ENCODE peak calls at places on chromosomes 16 and 17, in seven cellular contexts. One of them, this sample, is unnamed.

GRCh38 chr16:48906076-48906475 is 296.1 kb upstream of the N4BP1 start:
- DNase-seq in cardiac muscle cell: no peak
- DNase-seq in OCI-LY7: no peak
- DNase-seq in IMR-90: no peak
- DNase-seq in CD8-positive, alpha-beta memory T cell: no peak
- DNase-seq in H1: no peak
- DNase-seq in A673: no peak
- DNase-seq in this sample: peak; percentile 19

GRCh38 chr16:89117239-89117974 is 23.8 kb downstream of the ACSF3 start:
- DNase-seq in H1: no peak
- DNase-seq in CD8-positive, alpha-beta memory T cell: no peak
- DNase-seq in IMR-90: no peak
- DNase-seq in cardiac muscle cell: no peak
- DNase-seq in A673: no peak
- DNase-seq in OCI-LY7: no peak
- DNase-seq in this sample: no peak

GRCh38 chr17:79026345-79027273 is 2.6 kb downstream of the C1QTNF1 start:
- DNase-seq in OCI-LY7: no peak
- DNase-seq in CD8-positive, alpha-beta memory T cell: no peak
- DNase-seq in H1: no peak
- DNase-seq in cardiac muscle cell: peak; percentile 85
- DNase-seq in IMR-90: peak; percentile 68
- DNase-seq in A673: peak; percentile 71
- DNase-seq in this sample: no peak

GRCh38 chr16:88548131-88548874 is 21.9 kb upstream of the ZC3H18 start:
- DNase-seq in A673: no peak
- DNase-seq in OCI-LY7: no peak
- DNase-seq in CD8-positive, alpha-beta memory T cell: no peak
- DNase-seq in cardiac muscle cell: no peak
- DNase-seq in H1: no peak
- DNase-seq in IMR-90: no peak
- DNase-seq in this sample: no peak

GRCh38 chr17:66459811-66460270 is 157.4 kb downstream of the PRKCA start:
- DNase-seq in IMR-90: peak; percentile 99
- DNase-seq in H1: no peak
- DNase-seq in OCI-LY7: no peak
- DNase-seq in A673: peak; percentile 56
- DNase-seq in CD8-positive, alpha-beta memory T cell: no peak
- DNase-seq in cardiac muscle cell: peak; percentile 99
- DNase-seq in this sample: no peak

GRCh38 chr17:17180141-17180603 is 26.0 kb downstream of the PLD6 start:
- DNase-seq in OCI-LY7: no peak
- DNase-seq in cardiac muscle cell: no peak
- DNase-seq in IMR-90: no peak
- DNase-seq in A673: no peak
- DNase-seq in CD8-positive, alpha-beta memory T cell: no peak
- DNase-seq in H1: no peak
- DNase-seq in this sample: no peak

GRCh38 chr16:66493490-66494401 is 56.2 kb downstream of the TK2 start:
- DNase-seq in H1: no peak
- DNase-seq in A673: no peak
- DNase-seq in cardiac muscle cell: no peak
- DNase-seq in IMR-90: no peak
- DNase-seq in CD8-positive, alpha-beta memory T cell: no peak
- DNase-seq in OCI-LY7: no peak
- DNase-seq in this sample: no peak

GRCh38 chr16:82990155-82990554 is 363.4 kb downstream of the CDH13 start:
- DNase-seq in H1: no peak
- DNase-seq in cardiac muscle cell: peak; percentile 32
- DNase-seq in A673: no peak
- DNase-seq in IMR-90: peak; percentile 83
- DNase-seq in CD8-positive, alpha-beta memory T cell: no peak
- DNase-seq in OCI-LY7: no peak
- DNase-seq in this sample: no peak

GRCh38 chr16:48632137-48632774 is 22.3 kb upstream of the N4BP1 start:
- DNase-seq in OCI-LY7: no peak
- DNase-seq in H1: no peak
- DNase-seq in IMR-90: no peak
- DNase-seq in CD8-positive, alpha-beta memory T cell: no peak
- DNase-seq in A673: no peak
- DNase-seq in cardiac muscle cell: no peak
- DNase-seq in this sample: no peak

GRCh38 chr17:38922538-38923291 is 2.7 kb upstream of the LASP1NB start:
- DNase-seq in CD8-positive, alpha-beta memory T cell: no peak
- DNase-seq in OCI-LY7: no peak
- DNase-seq in H1: no peak
- DNase-seq in A673: peak; percentile 64
- DNase-seq in IMR-90: peak; percentile 69
- DNase-seq in cardiac muscle cell: peak; percentile 90
- DNase-seq in this sample: no peak

GRCh38 chr16:66523861-66524354 is 26.0 kb downstream of the TK2 start:
- DNase-seq in CD8-positive, alpha-beta memory T cell: peak; percentile 21
- DNase-seq in cardiac muscle cell: peak; percentile 55
- DNase-seq in IMR-90: no peak
- DNase-seq in A673: no peak
- DNase-seq in H1: no peak
- DNase-seq in OCI-LY7: peak; percentile 88
- DNase-seq in this sample: no peak

GRCh38 chr17:75077490-75078096 is 10.2 kb upstream of the SLC16A5 start:
- DNase-seq in H1: no peak
- DNase-seq in CD8-positive, alpha-beta memory T cell: no peak
- DNase-seq in cardiac muscle cell: peak; percentile 48
- DNase-seq in A673: no peak
- DNase-seq in IMR-90: no peak
- DNase-seq in OCI-LY7: peak; percentile 56
- DNase-seq in this sample: no peak

GRCh38 chr16:46896314-46896968 is 12.3 kb downstream of the GPT2 start:
- DNase-seq in OCI-LY7: no peak
- DNase-seq in IMR-90: peak; percentile 29
- DNase-seq in H1: no peak
- DNase-seq in CD8-positive, alpha-beta memory T cell: no peak
- DNase-seq in cardiac muscle cell: peak; percentile 63
- DNase-seq in A673: no peak
- DNase-seq in this sample: no peak

GRCh38 chr16:87847785-87848675 is 21.3 kb downstream of the SLC7A5 start:
- DNase-seq in cardiac muscle cell: peak; percentile 31
- DNase-seq in A673: no peak
- DNase-seq in H1: no peak
- DNase-seq in CD8-positive, alpha-beta memory T cell: no peak
- DNase-seq in IMR-90: no peak
- DNase-seq in OCI-LY7: no peak
- DNase-seq in this sample: no peak

GRCh38 chr16:61872778-61873119 is 163.5 kb downstream of the CDH8 start:
- DNase-seq in CD8-positive, alpha-beta memory T cell: no peak
- DNase-seq in A673: no peak
- DNase-seq in cardiac muscle cell: no peak
- DNase-seq in H1: no peak
- DNase-seq in IMR-90: no peak
- DNase-seq in OCI-LY7: no peak
- DNase-seq in this sample: no peak

GRCh38 chr16:61871837-61872777 is 164.1 kb downstream of the CDH8 start:
- DNase-seq in A673: no peak
- DNase-seq in H1: no peak
- DNase-seq in cardiac muscle cell: no peak
- DNase-seq in IMR-90: no peak
- DNase-seq in CD8-positive, alpha-beta memory T cell: no peak
- DNase-seq in OCI-LY7: no peak
- DNase-seq in this sample: no peak
- H3K4me3 ChIP-seq in A673: no peak overlapping the region
- H3K4me3 ChIP-seq in H1: no peak overlapping the region
- H3K4me3 ChIP-seq in cardiac muscle cell: no peak overlapping the region
- H3K4me3 ChIP-seq in IMR-90: no peak overlapping the region
- H3K4me3 ChIP-seq in CD8-positive, alpha-beta memory T cell: no peak overlapping the region
- H3K4me3 ChIP-seq in OCI-LY7: no peak overlapping the region
- H3K4me3 ChIP-seq in this sample: no peak overlapping the region

DNA sequence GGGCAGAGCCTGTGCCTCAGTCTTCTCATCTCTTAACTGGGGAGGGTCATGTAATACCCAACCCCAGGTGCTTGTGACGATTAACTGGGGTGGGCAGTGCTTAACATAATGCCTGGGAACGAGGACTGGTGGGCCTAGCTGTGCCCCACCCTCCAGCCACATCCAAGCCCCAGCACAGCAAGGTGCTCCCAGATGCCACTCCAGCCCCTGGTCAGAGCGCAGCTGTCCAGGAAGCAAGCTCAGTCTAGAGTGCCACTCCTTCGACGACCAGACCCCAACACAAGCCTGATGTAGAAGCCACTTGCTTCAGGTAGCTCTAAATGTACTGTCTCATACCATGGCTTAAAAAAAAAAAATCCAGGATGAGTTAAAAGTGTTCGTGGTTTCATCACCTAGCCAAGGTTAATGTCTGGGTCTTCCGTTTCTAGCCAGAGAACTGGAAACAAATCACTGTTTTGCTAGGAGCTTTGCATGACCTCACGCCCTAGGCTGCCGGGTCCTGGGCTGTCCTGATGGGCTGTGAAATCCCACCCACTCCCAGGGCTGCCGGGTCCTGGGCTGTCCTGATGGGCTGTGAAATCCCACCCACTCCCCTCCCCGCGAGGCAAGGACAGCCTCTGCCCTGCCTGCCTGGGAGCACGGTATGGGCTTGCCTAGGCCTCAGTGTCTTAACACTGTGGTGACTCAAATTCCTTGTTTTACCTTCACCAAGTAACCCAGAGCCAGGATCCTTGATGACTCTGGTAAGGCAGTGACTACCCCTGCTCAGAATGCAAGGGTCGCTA is 7.7 kb downstream of the MIEF2 start:
- DNase-seq in CD8-positive, alpha-beta memory T cell: no peak
- DNase-seq in IMR-90: peak; percentile 73
- DNase-seq in OCI-LY7: no peak
- DNase-seq in A673: no peak
- DNase-seq in cardiac muscle cell: no peak
- DNase-seq in H1: no peak
- DNase-seq in this sample: no peak
- H3K36me3 ChIP-seq in CD8-positive, alpha-beta memory T cell: peaks cover 13% of the 10 kb centered on the region
- H3K36me3 ChIP-seq in IMR-90: peaks cover 27% of the 10 kb centered on the region
- H3K36me3 ChIP-seq in OCI-LY7: peaks cover 21% of the 10 kb centered on the region
- H3K36me3 ChIP-seq in A673: peaks cover 17% of the 10 kb centered on the region
- H3K36me3 ChIP-seq in cardiac muscle cell: peaks cover 25% of the 10 kb centered on the region
- H3K36me3 ChIP-seq in H1: peaks cover 3% of the 10 kb centered on the region
- H3K36me3 ChIP-seq in this sample: peaks cover 54% of the 10 kb centered on the region

GRCh38 chr16:84312783-84313382 is 18.2 kb downstream of the WFDC1 start:
- DNase-seq in IMR-90: no peak
- DNase-seq in H1: peak; percentile 58
- DNase-seq in A673: no peak
- DNase-seq in OCI-LY7: no peak
- DNase-seq in cardiac muscle cell: no peak
- DNase-seq in CD8-positive, alpha-beta memory T cell: no peak
- DNase-seq in this sample: no peak
- H3K4me3 ChIP-seq in IMR-90: no peak overlapping the region
- H3K4me3 ChIP-seq in H1: peak overlapping the region; percentile 29
- H3K4me3 ChIP-seq in A673: no peak overlapping the region
- H3K4me3 ChIP-seq in OCI-LY7: no peak overlapping the region
- H3K4me3 ChIP-seq in cardiac muscle cell: no peak overlapping the region
- H3K4me3 ChIP-seq in CD8-positive, alpha-beta memory T cell: no peak overlapping the region
- H3K4me3 ChIP-seq in this sample: no peak overlapping the region

GRCh38 chr17:6109541-6109940 is 39.4 kb downstream of the WSCD1 start:
- DNase-seq in IMR-90: no peak
- DNase-seq in OCI-LY7: no peak
- DNase-seq in CD8-positive, alpha-beta memory T cell: no peak
- DNase-seq in A673: no peak
- DNase-seq in cardiac muscle cell: no peak
- DNase-seq in H1: no peak
- DNase-seq in this sample: no peak

GRCh38 chr17:6110088-6110487 is 39.9 kb downstream of the WSCD1 start:
- DNase-seq in OCI-LY7: no peak
- DNase-seq in IMR-90: no peak
- DNase-seq in H1: no peak
- DNase-seq in A673: no peak
- DNase-seq in CD8-positive, alpha-beta memory T cell: no peak
- DNase-seq in cardiac muscle cell: no peak
- DNase-seq in this sample: no peak

GRCh38 chr17:6107791-6108190 is 37.6 kb downstream of the WSCD1 start:
- DNase-seq in CD8-positive, alpha-beta memory T cell: no peak
- DNase-seq in IMR-90: no peak
- DNase-seq in A673: no peak
- DNase-seq in cardiac muscle cell: no peak
- DNase-seq in OCI-LY7: no peak
- DNase-seq in H1: no peak
- DNase-seq in this sample: no peak

GRCh38 chr17:6108382-6108781 is 38.2 kb downstream of the WSCD1 start:
- DNase-seq in CD8-positive, alpha-beta memory T cell: no peak
- DNase-seq in H1: no peak
- DNase-seq in A673: no peak
- DNase-seq in cardiac muscle cell: no peak
- DNase-seq in IMR-90: no peak
- DNase-seq in OCI-LY7: no peak
- DNase-seq in this sample: no peak

DNA sequence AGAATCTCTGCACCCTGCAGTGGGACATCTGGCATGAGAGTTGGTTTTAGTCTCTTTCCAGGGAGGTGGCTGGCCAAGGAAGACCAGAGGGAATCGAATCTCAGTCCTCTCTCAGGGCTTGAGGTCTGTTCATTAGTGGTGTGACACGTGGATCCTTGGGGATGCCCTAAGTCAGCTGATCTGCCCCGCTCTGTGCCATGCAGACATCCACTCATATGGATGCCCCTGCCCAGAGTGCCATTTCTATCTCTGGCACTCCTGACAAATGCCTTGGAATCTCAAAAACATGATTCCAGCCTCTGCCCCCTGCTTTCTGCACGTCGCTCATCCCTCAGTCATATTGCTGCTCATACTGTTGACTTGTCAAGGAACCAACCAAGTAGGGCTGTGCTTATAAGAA is 38.8 kb downstream of the WSCD1 start:
- DNase-seq in CD8-positive, alpha-beta memory T cell: no peak
- DNase-seq in H1: no peak
- DNase-seq in A673: no peak
- DNase-seq in IMR-90: no peak
- DNase-seq in OCI-LY7: no peak
- DNase-seq in cardiac muscle cell: no peak
- DNase-seq in this sample: no peak
- H3K36me3 ChIP-seq in CD8-positive, alpha-beta memory T cell: no peaks in the 10 kb centered on the region
- H3K36me3 ChIP-seq in H1: no peaks in the 10 kb centered on the region
- H3K36me3 ChIP-seq in A673: no peaks in the 10 kb centered on the region
- H3K36me3 ChIP-seq in IMR-90: no peaks in the 10 kb centered on the region
- H3K36me3 ChIP-seq in OCI-LY7: no peaks in the 10 kb centered on the region
- H3K36me3 ChIP-seq in cardiac muscle cell: no peaks in the 10 kb centered on the region
- H3K36me3 ChIP-seq in this sample: peaks cover 97% of the 10 kb centered on the region

DNA sequence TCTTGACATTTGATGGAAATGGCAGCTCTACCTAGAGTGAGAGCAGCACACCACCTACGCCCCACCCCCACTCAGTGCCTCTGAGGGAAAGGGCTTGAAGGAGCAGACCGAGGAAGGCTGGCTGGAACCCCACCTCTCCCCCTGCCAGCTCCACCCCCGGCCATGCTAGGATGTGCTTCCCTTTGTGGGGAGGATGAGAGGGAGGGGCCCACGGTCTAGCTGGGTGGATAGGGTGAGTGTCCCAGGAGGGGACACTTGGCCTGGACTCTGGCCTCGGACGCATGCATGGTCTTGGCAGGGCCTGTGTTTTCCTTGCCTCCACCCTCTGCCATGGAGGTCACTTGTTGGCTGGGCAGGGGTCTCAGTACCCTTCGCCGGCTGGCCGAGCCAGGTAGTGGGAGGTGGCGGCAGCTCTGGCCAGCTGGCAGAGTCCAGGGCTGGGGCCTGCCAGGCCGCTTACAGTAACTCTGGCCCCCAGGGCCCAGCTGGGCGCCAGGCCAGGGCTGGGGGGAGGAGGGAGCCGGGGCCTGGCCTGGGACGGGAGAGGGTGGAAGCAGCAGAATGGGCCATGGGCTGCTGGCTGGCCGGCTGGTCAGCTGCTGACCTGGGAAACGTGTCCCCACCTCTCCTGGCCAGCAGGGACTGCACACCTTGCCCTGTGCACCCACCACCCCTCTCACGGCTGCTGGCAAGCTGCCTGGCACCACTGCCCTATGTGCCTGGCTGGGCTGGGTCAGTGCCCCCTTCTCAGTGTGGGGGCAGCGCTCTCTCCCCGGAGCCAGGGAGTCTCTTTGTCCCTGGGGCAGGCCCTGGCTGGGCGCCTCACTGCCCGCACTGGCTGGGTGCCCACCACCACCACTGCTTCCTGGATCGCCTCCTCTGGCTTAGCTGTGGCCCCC is 23.0 kb downstream of the RARA start:
- DNase-seq in H1: no peak
- DNase-seq in A673: no peak
- DNase-seq in IMR-90: no peak
- DNase-seq in OCI-LY7: no peak
- DNase-seq in cardiac muscle cell: peak; percentile 95
- DNase-seq in CD8-positive, alpha-beta memory T cell: no peak
- DNase-seq in this sample: peak; percentile 45
- H3K4me3 ChIP-seq in H1: no peak overlapping the region
- H3K4me3 ChIP-seq in A673: no peak overlapping the region
- H3K4me3 ChIP-seq in IMR-90: no peak overlapping the region
- H3K4me3 ChIP-seq in OCI-LY7: no peak overlapping the region
- H3K4me3 ChIP-seq in cardiac muscle cell: no peak overlapping the region
- H3K4me3 ChIP-seq in CD8-positive, alpha-beta memory T cell: no peak overlapping the region
- H3K4me3 ChIP-seq in this sample: no peak overlapping the region

This sample was measured in WERI-Rb-1.